ENCODE peak calls at places on chromosome 11, in four cellular contexts. One of them, this sample, is unnamed.

GRCh38 chr11:32023370-32023964 is 67.4 kb upstream of the RCN1 start:
- DNase-seq in tibial nerve: no peak
- DNase-seq in fibroblast of villous mesenchyme: no peak
- DNase-seq in activated CD8-positive, alpha-beta T cell treated with anti-CD3 and anti-CD28 coated beads for 36 hours: no peak
- DNase-seq in this sample: no peak

GRCh38 chr11:107743161-107743560 is 31.3 kb upstream of the SLN start:
- DNase-seq in fibroblast of villous mesenchyme: no peak
- DNase-seq in tibial nerve: no peak
- DNase-seq in activated CD8-positive, alpha-beta T cell treated with anti-CD3 and anti-CD28 coated beads for 36 hours: no peak
- DNase-seq in this sample: no peak

GRCh38 chr11:118311518-118311917 is 7.0 kb downstream of the CD3E start:
- DNase-seq in activated CD8-positive, alpha-beta T cell treated with anti-CD3 and anti-CD28 coated beads for 36 hours: no peak
- DNase-seq in fibroblast of villous mesenchyme: no peak
- DNase-seq in tibial nerve: no peak
- DNase-seq in this sample: no peak

GRCh38 chr11:2096001-2096918 is 42.9 kb downstream of the IGF2 start:
- DNase-seq in activated CD8-positive, alpha-beta T cell treated with anti-CD3 and anti-CD28 coated beads for 36 hours: no peak
- DNase-seq in tibial nerve: no peak
- DNase-seq in fibroblast of villous mesenchyme: peak
- DNase-seq in this sample: no peak

GRCh38 chr11:106156290-106156937 is 79.0 kb downstream of the AASDHPPT start:
- DNase-seq in tibial nerve: no peak
- DNase-seq in fibroblast of villous mesenchyme: peak
- DNase-seq in activated CD8-positive, alpha-beta T cell treated with anti-CD3 and anti-CD28 coated beads for 36 hours: peak
- DNase-seq in this sample: no peak

GRCh38 chr11:6253196-6253595 is 6.4 kb upstream of the CCKBR start:
- DNase-seq in fibroblast of villous mesenchyme: no peak
- DNase-seq in tibial nerve: no peak
- DNase-seq in activated CD8-positive, alpha-beta T cell treated with anti-CD3 and anti-CD28 coated beads for 36 hours: no peak
- DNase-seq in this sample: no peak

GRCh38 chr11:1887451-1888346 is 4.0 kb downstream of the PRR33 start:
- DNase-seq in fibroblast of villous mesenchyme: no peak
- DNase-seq in tibial nerve: no peak
- DNase-seq in activated CD8-positive, alpha-beta T cell treated with anti-CD3 and anti-CD28 coated beads for 36 hours: no peak
- DNase-seq in this sample: peak

GRCh38 chr11:120908521-120909181 is 115.3 kb upstream of the TBCEL start:
- DNase-seq in tibial nerve: no peak
- DNase-seq in fibroblast of villous mesenchyme: no peak
- DNase-seq in activated CD8-positive, alpha-beta T cell treated with anti-CD3 and anti-CD28 coated beads for 36 hours: no peak
- DNase-seq in this sample: peak

GRCh38 chr11:10943968-10944367 is 86.1 kb upstream of the ZBED5 start:
- DNase-seq in tibial nerve: no peak
- DNase-seq in activated CD8-positive, alpha-beta T cell treated with anti-CD3 and anti-CD28 coated beads for 36 hours: no peak
- DNase-seq in fibroblast of villous mesenchyme: peak
- DNase-seq in this sample: no peak

GRCh38 chr11:119728226-119728626 is 774 bp downstream of the NECTIN1 start:
- DNase-seq in tibial nerve: no peak
- DNase-seq in activated CD8-positive, alpha-beta T cell treated with anti-CD3 and anti-CD28 coated beads for 36 hours: peak
- DNase-seq in fibroblast of villous mesenchyme: no peak
- DNase-seq in this sample: no peak

GRCh38 chr11:86039094-86039493 is 29.8 kb downstream of the PICALM start:
- DNase-seq in fibroblast of villous mesenchyme: no peak
- DNase-seq in activated CD8-positive, alpha-beta T cell treated with anti-CD3 and anti-CD28 coated beads for 36 hours: no peak
- DNase-seq in tibial nerve: no peak
- DNase-seq in this sample: no peak

GRCh38 chr11:19768815-19769214 is 56.2 kb downstream of the NAV2 start:
- DNase-seq in activated CD8-positive, alpha-beta T cell treated with anti-CD3 and anti-CD28 coated beads for 36 hours: no peak
- DNase-seq in fibroblast of villous mesenchyme: no peak
- DNase-seq in tibial nerve: no peak
- DNase-seq in this sample: no peak

GRCh38 chr11:79018371-79018849 is 422.4 kb downstream of the TENM4 start:
- DNase-seq in fibroblast of villous mesenchyme: peak
- DNase-seq in tibial nerve: no peak
- DNase-seq in activated CD8-positive, alpha-beta T cell treated with anti-CD3 and anti-CD28 coated beads for 36 hours: no peak
- DNase-seq in this sample: no peak

GRCh38 chr11:71251761-71252433 is 480 bp downstream of the SHANK2 start:
- DNase-seq in tibial nerve: no peak
- DNase-seq in activated CD8-positive, alpha-beta T cell treated with anti-CD3 and anti-CD28 coated beads for 36 hours: no peak
- DNase-seq in fibroblast of villous mesenchyme: no peak
- DNase-seq in this sample: no peak

GRCh38 chr11:10439924-10440323 is 15.1 kb upstream of the AMPD3 start:
- DNase-seq in activated CD8-positive, alpha-beta T cell treated with anti-CD3 and anti-CD28 coated beads for 36 hours: no peak
- DNase-seq in fibroblast of villous mesenchyme: no peak
- DNase-seq in tibial nerve: no peak
- DNase-seq in this sample: no peak

GRCh38 chr11:105862736-105863367 is 159.2 kb downstream of the MSANTD4 start:
- DNase-seq in tibial nerve: no peak
- DNase-seq in fibroblast of villous mesenchyme: peak
- DNase-seq in activated CD8-positive, alpha-beta T cell treated with anti-CD3 and anti-CD28 coated beads for 36 hours: no peak
- DNase-seq in this sample: no peak

GRCh38 chr11:117876049-117876340 is 463 bp downstream of the FXYD6 start:
- DNase-seq in tibial nerve: no peak
- DNase-seq in fibroblast of villous mesenchyme: no peak
- DNase-seq in activated CD8-positive, alpha-beta T cell treated with anti-CD3 and anti-CD28 coated beads for 36 hours: no peak
- DNase-seq in this sample: no peak

GRCh38 chr11:116232364-116232801 is 540.4 kb downstream of the BUD13 start:
- DNase-seq in fibroblast of villous mesenchyme: no peak
- DNase-seq in tibial nerve: no peak
- DNase-seq in activated CD8-positive, alpha-beta T cell treated with anti-CD3 and anti-CD28 coated beads for 36 hours: no peak
- DNase-seq in this sample: no peak

GRCh38 chr11:107898270-107898669 is 30.0 kb upstream of the RAB39A start:
- DNase-seq in fibroblast of villous mesenchyme: peak
- DNase-seq in tibial nerve: no peak
- DNase-seq in activated CD8-positive, alpha-beta T cell treated with anti-CD3 and anti-CD28 coated beads for 36 hours: no peak
- DNase-seq in this sample: no peak

GRCh38 chr11:111483431-111483830 is 28.8 kb downstream of the BTG4 start:
- DNase-seq in activated CD8-positive, alpha-beta T cell treated with anti-CD3 and anti-CD28 coated beads for 36 hours: no peak
- DNase-seq in fibroblast of villous mesenchyme: no peak
- DNase-seq in tibial nerve: no peak
- DNase-seq in this sample: no peak

GRCh38 chr11:111477898-111478297 is 34.3 kb downstream of the BTG4 start:
- DNase-seq in fibroblast of villous mesenchyme: no peak
- DNase-seq in tibial nerve: no peak
- DNase-seq in activated CD8-positive, alpha-beta T cell treated with anti-CD3 and anti-CD28 coated beads for 36 hours: no peak
- DNase-seq in this sample: no peak

GRCh38 chr11:111476961-111477360 is 35.2 kb downstream of the BTG4 start:
- DNase-seq in tibial nerve: no peak
- DNase-seq in activated CD8-positive, alpha-beta T cell treated with anti-CD3 and anti-CD28 coated beads for 36 hours: no peak
- DNase-seq in fibroblast of villous mesenchyme: no peak
- DNase-seq in this sample: no peak

GRCh38 chr11:111476366-111476765 is 35.8 kb downstream of the BTG4 start:
- DNase-seq in tibial nerve: no peak
- DNase-seq in fibroblast of villous mesenchyme: peak
- DNase-seq in activated CD8-positive, alpha-beta T cell treated with anti-CD3 and anti-CD28 coated beads for 36 hours: no peak
- DNase-seq in this sample: no peak

GRCh38 chr11:111479666-111480065 is 32.5 kb downstream of the BTG4 start:
- DNase-seq in activated CD8-positive, alpha-beta T cell treated with anti-CD3 and anti-CD28 coated beads for 36 hours: no peak
- DNase-seq in fibroblast of villous mesenchyme: no peak
- DNase-seq in tibial nerve: no peak
- DNase-seq in this sample: no peak
- TF ChIP-seq CTCF in activated CD8-positive, alpha-beta T cell treated with anti-CD3 and anti-CD28 coated beads for 36 hours: no peak
- TF ChIP-seq CTCF in fibroblast of villous mesenchyme: no peak
- TF ChIP-seq CTCF in tibial nerve: no peak
- TF ChIP-seq CTCF in this sample: no peak

DNA sequence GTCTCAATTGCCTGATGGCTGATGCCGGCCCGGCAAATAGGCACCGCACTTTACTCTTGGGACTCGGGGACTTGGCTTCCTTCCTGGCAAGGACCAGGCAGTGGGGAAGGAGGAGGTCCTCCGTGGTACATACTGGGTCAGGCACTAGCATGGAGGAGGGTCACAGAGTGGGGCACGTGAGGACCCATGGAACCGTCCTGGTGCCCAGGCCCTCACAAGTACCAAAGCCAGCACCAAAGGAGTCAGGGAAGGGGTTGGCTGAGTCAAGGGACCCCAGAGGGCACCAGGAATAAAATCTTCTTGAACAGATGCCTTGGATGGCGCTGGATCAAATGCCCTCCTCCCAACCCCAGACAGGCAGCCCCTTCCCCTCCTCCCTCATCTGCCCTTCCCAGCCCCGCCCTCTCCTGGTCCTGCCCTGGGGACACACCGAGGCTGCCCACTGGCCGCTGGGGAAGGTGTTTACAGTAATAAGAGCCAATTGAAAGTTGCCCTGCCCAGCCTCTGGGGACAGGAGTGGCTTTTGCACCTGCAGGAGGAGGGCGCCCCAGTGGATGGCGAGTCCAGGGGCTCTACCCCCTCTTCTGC is 5.6 kb upstream of the CARNS1 start:
- DNase-seq in tibial nerve: no peak
- DNase-seq in fibroblast of villous mesenchyme: no peak
- DNase-seq in activated CD8-positive, alpha-beta T cell treated with anti-CD3 and anti-CD28 coated beads for 36 hours: no peak
- DNase-seq in this sample: no peak
- TF ChIP-seq CTCF in tibial nerve: no peak
- TF ChIP-seq CTCF in fibroblast of villous mesenchyme: no peak
- TF ChIP-seq CTCF in activated CD8-positive, alpha-beta T cell treated with anti-CD3 and anti-CD28 coated beads for 36 hours: no peak
- TF ChIP-seq CTCF in this sample: no peak

DNA sequence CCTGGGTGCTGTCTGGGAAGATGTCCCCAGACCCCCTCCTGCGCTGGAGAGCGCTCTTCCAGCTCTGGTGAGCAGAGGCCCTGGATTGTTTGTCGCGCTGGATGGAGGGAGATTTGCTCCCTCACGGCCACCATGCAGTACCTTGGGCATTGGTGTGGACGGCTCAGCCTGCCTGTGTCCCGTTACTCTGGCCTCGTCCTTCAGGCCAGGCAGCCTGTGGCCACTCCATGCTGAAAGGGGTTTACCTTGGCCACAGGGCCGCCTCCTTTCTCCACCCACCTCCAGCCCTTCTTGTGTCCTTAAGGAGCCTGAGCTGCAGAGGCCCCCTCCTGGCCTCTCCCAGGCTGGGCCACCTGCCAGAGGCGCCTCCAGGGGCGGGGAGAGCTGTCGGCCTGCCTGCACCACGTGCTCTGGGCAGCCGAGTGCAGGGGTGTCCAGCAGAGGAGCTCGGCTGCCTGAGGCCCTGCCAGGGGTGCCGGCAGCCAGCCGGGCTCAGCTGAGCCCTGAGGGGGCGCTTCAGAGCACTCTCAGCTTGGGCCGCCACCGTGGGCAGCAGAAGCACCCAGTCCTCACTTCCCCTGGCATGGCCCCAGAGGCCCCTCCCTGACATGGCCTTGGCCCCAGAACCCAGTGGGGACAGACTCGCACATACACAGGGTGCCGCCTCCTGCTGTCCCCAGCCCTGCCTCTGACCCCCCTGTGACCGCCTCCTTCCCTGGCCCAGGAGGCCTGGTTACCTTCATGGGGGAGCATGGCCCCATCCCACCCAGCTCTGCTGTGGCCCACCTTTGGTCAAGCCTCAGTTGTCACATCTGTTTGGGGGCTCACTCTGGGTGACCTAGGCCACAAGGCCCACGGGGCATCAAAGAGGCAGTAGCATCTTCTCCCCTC is 3.4 kb downstream of the CCND1 start:
- DNase-seq in tibial nerve: peak
- DNase-seq in activated CD8-positive, alpha-beta T cell treated with anti-CD3 and anti-CD28 coated beads for 36 hours: no peak
- DNase-seq in fibroblast of villous mesenchyme: peak
- DNase-seq in this sample: no peak
- TF ChIP-seq CTCF in tibial nerve: peak
- TF ChIP-seq CTCF in activated CD8-positive, alpha-beta T cell treated with anti-CD3 and anti-CD28 coated beads for 36 hours: no peak
- TF ChIP-seq CTCF in fibroblast of villous mesenchyme: peak
- TF ChIP-seq CTCF in this sample: no peak

DNA sequence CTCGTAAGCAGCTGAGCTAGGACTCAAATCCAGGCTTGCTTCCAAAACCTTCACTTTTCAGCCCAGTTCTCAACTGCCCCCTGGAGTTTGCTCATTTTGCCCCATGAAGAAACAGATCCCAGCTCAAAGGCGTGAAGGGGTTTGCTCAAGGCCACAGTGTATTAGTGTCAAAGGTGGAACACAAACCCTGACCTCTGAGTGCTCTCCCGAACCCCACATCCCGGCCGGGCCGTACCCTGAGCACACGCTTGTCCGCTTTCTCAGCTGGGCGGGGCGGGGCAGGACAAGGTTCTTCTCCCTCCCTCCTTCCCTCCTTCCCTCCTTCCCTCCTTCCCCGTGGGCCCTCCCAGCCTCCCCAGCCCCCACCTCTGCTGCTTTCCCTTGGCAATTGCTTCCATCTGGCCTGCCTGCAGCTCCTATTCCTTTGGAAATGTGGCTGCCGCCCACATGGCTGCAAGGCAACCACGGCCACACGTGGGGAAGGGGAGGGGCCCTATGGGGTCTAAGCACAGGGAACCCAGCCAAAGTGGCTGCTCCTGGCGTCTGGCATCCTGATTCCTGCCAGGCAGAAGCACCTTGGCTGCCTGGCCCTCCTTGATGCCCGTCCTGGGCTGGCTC is 4.1 kb downstream of the ST3GAL4 start:
- DNase-seq in activated CD8-positive, alpha-beta T cell treated with anti-CD3 and anti-CD28 coated beads for 36 hours: no peak
- DNase-seq in tibial nerve: peak
- DNase-seq in fibroblast of villous mesenchyme: peak
- DNase-seq in this sample: no peak
- TF ChIP-seq CTCF in activated CD8-positive, alpha-beta T cell treated with anti-CD3 and anti-CD28 coated beads for 36 hours: no peak
- TF ChIP-seq CTCF in tibial nerve: no peak
- TF ChIP-seq CTCF in fibroblast of villous mesenchyme: peak
- TF ChIP-seq CTCF in this sample: no peak

DNA sequence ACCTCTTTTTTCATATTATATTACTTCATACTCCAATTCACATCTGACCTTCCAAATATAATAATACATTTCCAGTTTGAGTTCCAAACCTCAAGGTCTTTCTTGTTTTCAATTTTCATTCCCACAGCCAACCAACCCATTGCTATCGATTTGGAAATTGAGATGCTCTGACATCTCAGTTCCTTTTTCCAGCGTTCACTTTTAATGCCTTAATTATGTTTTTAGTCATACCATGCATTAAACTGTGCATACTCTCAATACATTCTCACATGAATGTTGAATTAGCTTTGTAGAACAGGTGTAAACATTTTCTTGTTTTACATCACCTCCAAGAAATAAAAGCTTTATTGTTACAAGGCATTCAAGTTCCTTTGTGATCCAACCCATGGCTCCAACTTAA is 294.2 kb upstream of the ANO3 start:
- DNase-seq in fibroblast of villous mesenchyme: no peak
- DNase-seq in tibial nerve: no peak
- DNase-seq in activated CD8-positive, alpha-beta T cell treated with anti-CD3 and anti-CD28 coated beads for 36 hours: no peak
- DNase-seq in this sample: no peak
- TF ChIP-seq CTCF in fibroblast of villous mesenchyme: no peak
- TF ChIP-seq CTCF in tibial nerve: no peak
- TF ChIP-seq CTCF in activated CD8-positive, alpha-beta T cell treated with anti-CD3 and anti-CD28 coated beads for 36 hours: no peak
- TF ChIP-seq CTCF in this sample: no peak